ENCODE peak calls at places on chromosomes 16 and 17, in four cellular contexts. One of them, this sample, is unnamed.

GRCh38 chr16:87970206-87970605 is 19.0 kb downstream of the BANP start:
- DNase-seq in HFF-Myc: no peak
- DNase-seq in hepatic stellate cell: no peak
- DNase-seq in HuH-7: no peak
- DNase-seq in this sample: no peak

GRCh38 chr17:12769981-12770380 is 19.3 kb upstream of the ARHGAP44 start:
- DNase-seq in HuH-7: no peak
- DNase-seq in hepatic stellate cell: no peak
- DNase-seq in HFF-Myc: no peak
- DNase-seq in this sample: no peak

GRCh38 chr16:75921281-75921680 is 195.0 kb upstream of the CPHXL start:
- DNase-seq in HFF-Myc: no peak
- DNase-seq in HuH-7: no peak
- DNase-seq in hepatic stellate cell: no peak
- DNase-seq in this sample: no peak

GRCh38 chr17:78266231-78266631 is 34.8 kb downstream of the TMEM235 start:
- DNase-seq in HuH-7: no peak
- DNase-seq in HFF-Myc: no peak
- DNase-seq in hepatic stellate cell: no peak
- DNase-seq in this sample: no peak

GRCh38 chr17:22460461-22461063 is 768.2 kb downstream of the KCNJ18 start:
- DNase-seq in HFF-Myc: no peak
- DNase-seq in hepatic stellate cell: no peak
- DNase-seq in HuH-7: no peak
- DNase-seq in this sample: no peak

GRCh38 chr16:10297341-10298006 is 88.4 kb upstream of the ATF7IP2 start:
- DNase-seq in hepatic stellate cell: no peak
- DNase-seq in HFF-Myc: no peak
- DNase-seq in HuH-7: no peak
- DNase-seq in this sample: no peak

GRCh38 chr16:249431-249830 is 14.8 kb downstream of the FAM234A start:
- DNase-seq in HuH-7: no peak
- DNase-seq in hepatic stellate cell: no peak
- DNase-seq in HFF-Myc: no peak
- DNase-seq in this sample: no peak

GRCh38 chr16:66728117-66728787 is 23.2 kb downstream of the DYNC1LI2 start:
- DNase-seq in HuH-7: no peak
- DNase-seq in HFF-Myc: no peak
- DNase-seq in hepatic stellate cell: peak; percentile 53
- DNase-seq in this sample: no peak

GRCh38 chr17:7020894-7021664 is 1.8 kb upstream of the BCL6B start:
- DNase-seq in HFF-Myc: no peak
- DNase-seq in HuH-7: peak; percentile 24
- DNase-seq in hepatic stellate cell: no peak
- DNase-seq in this sample: no peak

GRCh38 chr16:81626181-81626674 is 152.9 kb upstream of the PLCG2 start:
- DNase-seq in HuH-7: no peak
- DNase-seq in HFF-Myc: no peak
- DNase-seq in hepatic stellate cell: no peak
- DNase-seq in this sample: no peak